ENCODE peak calls at places on chromosomes 12 and 14, in six cellular contexts. C is BJ, W is non-pigmented ciliary epithelial cell, Q is dorsolateral prefrontal cortex, J is IMR-90, V is DND-41. I is an unnamed sample.

GRCh38 chr14:52840916-52841315 is 49.5 kb upstream of the GNPNAT1 start:
- DNase-seq in C (no peak), W (no peak), Q (no peak), V (no peak), J (peak), I (no peak)

GRCh38 chr14:91848602-91849001 is 18.7 kb downstream of the TC2N start:
- DNase-seq in C (no peak), Q (no peak), J (no peak), V (no peak), W (no peak), I (no peak)

GRCh38 chr12:125171267-125171666 is 106.0 kb downstream of the AACS start:
- DNase-seq in Q (no peak), W (no peak), C (no peak), J (no peak), V (no peak), I (no peak)

GRCh38 chr12:104494816-104495158 is 38.0 kb downstream of the CHST11 start:
- DNase-seq in V (no peak), C (no peak), W (peak), Q (no peak), J (no peak), I (no peak)

GRCh38 chr12:59660148-59660547 is 64.3 kb downstream of the SLC16A7 start:
- DNase-seq in J (no peak), Q (no peak), C (no peak), V (no peak), W (no peak), I (no peak)

GRCh38 chr14:71752111-71752738 is 180.0 kb upstream of the RGS6 start:
- DNase-seq in Q (no peak), W (no peak), C (no peak), J (no peak), V (no peak), I (no peak)

GRCh38 chr12:13959131-13959734 is 22.2 kb downstream of the GRIN2B start:
- DNase-seq in J (no peak), Q (no peak), C (no peak), W (no peak), V (no peak), I (peak)

GRCh38 chr12:68264864-68265256 is 11.5 kb upstream of the IL22 start:
- DNase-seq in Q (no peak), J (peak), W (no peak), V (no peak), C (no peak), I (no peak)

GRCh38 chr14:100263141-100263540 is 24.2 kb downstream of the YY1 start:
- DNase-seq in V (no peak), C (no peak), J (no peak), Q (no peak), W (no peak), I (no peak)

GRCh38 chr12:112908548-112908947 is 1.8 kb downstream of the OAS1 start:
- DNase-seq in C (no peak), J (no peak), Q (no peak), W (no peak), V (no peak), I (no peak)

GRCh38 chr12:65443038-65443437 is 164.6 kb downstream of the MSRB3 start:
- DNase-seq in J (no peak), Q (no peak), V (no peak), W (no peak), C (peak), I (peak)

GRCh38 chr14:103422981-103423600 is 37.9 kb downstream of the MARK3 start:
- DNase-seq in W (no peak), C (no peak), Q (no peak), J (peak), V (no peak), I (no peak)

GRCh38 chr12:58601529-58601928 is 318.8 kb downstream of the LRIG3 start:
- DNase-seq in V (no peak), C (no peak), Q (no peak), W (no peak), J (no peak), I (no peak)

GRCh38 chr14:95098984-95099599 is 58.2 kb downstream of the DICER1 start:
- DNase-seq in Q (peak), J (peak), W (no peak), V (peak), C (peak), I (peak)

GRCh38 chr14:20626274-20626673 is 15.2 kb downstream of the OR6S1 start:
- DNase-seq in V (no peak), Q (no peak), J (no peak), C (no peak), W (no peak), I (no peak)

GRCh38 chr12:45273717-45274271 is 57.9 kb downstream of the ANO6 start:
- DNase-seq in J (peak), W (peak), V (no peak), Q (no peak), C (peak), I (no peak)

GRCh38 chr14:70622111-70622712 is 19.5 kb upstream of the TTC9 start:
- DNase-seq in C (no peak), V (peak), J (peak), Q (no peak), W (no peak), I (peak)

GRCh38 chr12:111202237-111202592 is 166.7 kb downstream of the PHETA1 start:
- DNase-seq in V (no peak), Q (no peak), W (no peak), J (no peak), C (no peak), I (no peak)

GRCh38 chr14:38818555-38818954 is 284.5 kb downstream of the SEC23A start:
- DNase-seq in W (no peak), V (no peak), J (no peak), Q (no peak), C (no peak), I (no peak)

GRCh38 chr14:75732888-75733287 is 71.8 kb downstream of the TTLL5 start:
- DNase-seq in V (no peak), Q (no peak), J (no peak), C (no peak), W (no peak), I (no peak)

GRCh38 chr12:15522574-15523187 is 200.4 kb downstream of the PTPRO start:
- DNase-seq in V (no peak), C (no peak), W (no peak), J (peak), Q (no peak), I (peak)

GRCh38 chr12:12153596-12153995 is 82.9 kb downstream of the BCL2L14 start:
- DNase-seq in Q (no peak), C (no peak), V (no peak), J (no peak), W (no peak), I (no peak)

GRCh38 chr12:111434680-111435338 is 29.1 kb downstream of the SH2B3 start:
- DNase-seq in W (no peak), J (peak), Q (no peak), V (peak), C (no peak), I (no peak)

GRCh38 chr14:41505491-41505890 is 101.2 kb upstream of the LRFN5 start:
- DNase-seq in V (no peak), J (no peak), C (no peak), W (no peak), Q (no peak), I (no peak)

GRCh38 chr12:44889162-44889561 is 13.0 kb upstream of the NELL2 start:
- DNase-seq in J (no peak), V (no peak), W (peak), C (no peak), Q (no peak), I (no peak)

GRCh38 chr12:42190376-42190775 is 45.7 kb upstream of the GXYLT1 start:
- DNase-seq in V (no peak), W (no peak), Q (no peak), C (no peak), J (no peak), I (no peak)

GRCh38 chr14:104794641-104795467 is 694 bp downstream of the AKT1 start:
- DNase-seq in W (no peak), J (peak), V (peak), Q (no peak), C (no peak), I (no peak)

GRCh38 chr12:116033765-116034164 is 243.7 kb downstream of the MED13L start:
- DNase-seq in V (no peak), C (no peak), J (no peak), Q (no peak), W (no peak), I (no peak)

GRCh38 chr12:34208331-34209258 is 186.3 kb downstream of the ALG10 start:
- DNase-seq in W (no peak), V (no peak), C (no peak), Q (no peak), J (no peak), I (no peak)

GRCh38 chr12:106508966-106509365 is 73.8 kb upstream of the RFX4 start:
- DNase-seq in J (peak), W (no peak), V (no peak), C (no peak), Q (no peak), I (no peak)

GRCh38 chr14:42683690-42684089 is 1077.0 kb downstream of the LRFN5 start:
- DNase-seq in V (no peak), C (no peak), J (peak), W (no peak), Q (no peak), I (no peak)

GRCh38 chr12:58408516-58408915 is 467.1 kb downstream of the ATP23 start:
- DNase-seq in V (no peak), J (peak), C (no peak), W (no peak), Q (no peak), I (no peak)

GRCh38 chr14:99774204-99774497 is 19.1 kb upstream of the EML1 start:
- DNase-seq in Q (no peak), C (no peak), J (no peak), V (no peak), W (no peak), I (no peak)

GRCh38 chr14:30108975-30109700 is 181.5 kb upstream of the PRKD1 start:
- DNase-seq in J (peak), C (no peak), Q (no peak), W (peak), V (no peak), I (no peak)

I was measured in NCI-H2227 treated with DMSO at 0.1 percent for 48 hours.